ENCODE peak calls at places on chromosomes 2 and 18, in four cellular contexts. One of them, this sample, is unnamed.
A peak's percentile ranks its signal among the peaks of the same experiment; 100 is the strongest.

GRCh38 chr18:33470229-33470628 is 29.7 kb upstream of the CCDC178 start:
- DNase-seq in PC-9: no peak
- DNase-seq in hypothalamus: no peak
- DNase-seq in Panc1: no peak
- DNase-seq in this sample: no peak

GRCh38 chr2:156437272-156437671 is 1.1 kb downstream of the GPD2 start:
- DNase-seq in hypothalamus: peak; percentile 9
- DNase-seq in Panc1: no peak
- DNase-seq in PC-9: no peak
- DNase-seq in this sample: no peak

GRCh38 chr2:6794484-6794883 is 71.2 kb downstream of the CMPK2 start:
- DNase-seq in PC-9: no peak
- DNase-seq in Panc1: no peak
- DNase-seq in hypothalamus: no peak
- DNase-seq in this sample: no peak

GRCh38 chr18:13874558-13874957 is 40.8 kb downstream of the MC2R start:
- DNase-seq in Panc1: no peak
- DNase-seq in hypothalamus: no peak
- DNase-seq in PC-9: no peak
- DNase-seq in this sample: no peak

GRCh38 chr2:95017836-95018235 is 7.7 kb upstream of the MAL start:
- DNase-seq in Panc1: no peak
- DNase-seq in hypothalamus: no peak
- DNase-seq in PC-9: no peak
- DNase-seq in this sample: no peak

GRCh38 chr2:162297925-162298552 is 20.4 kb downstream of the IFIH1 start:
- DNase-seq in hypothalamus: no peak
- DNase-seq in Panc1: no peak
- DNase-seq in PC-9: peak; percentile 37
- DNase-seq in this sample: peak; percentile 48

GRCh38 chr2:42795871-42796301 is 3.5 kb upstream of the HAAO start:
- DNase-seq in PC-9: no peak
- DNase-seq in Panc1: no peak
- DNase-seq in hypothalamus: no peak
- DNase-seq in this sample: no peak

GRCh38 chr2:145842002-145842401 is 1322.1 kb upstream of the ZEB2 start:
- DNase-seq in PC-9: no peak
- DNase-seq in Panc1: no peak
- DNase-seq in hypothalamus: no peak
- DNase-seq in this sample: no peak

GRCh38 chr2:129689600-129689999 is 289.9 kb upstream of the RAB6C start:
- DNase-seq in PC-9: no peak
- DNase-seq in Panc1: no peak
- DNase-seq in hypothalamus: no peak
- DNase-seq in this sample: no peak

GRCh38 chr18:57447154-57447621 is 12.0 kb downstream of the ONECUT2 start:
- DNase-seq in Panc1: no peak
- DNase-seq in hypothalamus: no peak
- DNase-seq in PC-9: no peak
- DNase-seq in this sample: peak; percentile 84

GRCh38 chr2:64212346-64212745 is 68.1 kb upstream of the PELI1 start:
- DNase-seq in Panc1: no peak
- DNase-seq in hypothalamus: no peak
- DNase-seq in PC-9: peak; percentile 86
- DNase-seq in this sample: no peak

This sample was measured in progenitor cell of endocrine pancreas.